ENCODE peak calls at places on chromosomes 11 and 22, in seven cellular contexts. L is CD8-positive, alpha-beta T cell; M is T-helper 9 cell; T is adrenal gland; G is ELF-1; D is T-helper 22 cell; S is right lobe of liver. N is an unnamed sample.

GRCh38 chr11:78783846-78784245 is 209.2 kb upstream of the NARS2 start:
- DNase-seq in G (no peak), S (no peak), M (no peak), L (no peak), T (no peak), D (no peak), N (no peak)

GRCh38 chr22:25197335-25197734 is 2.3 kb upstream of the CRYBB3 start:
- DNase-seq in G (no peak), M (no peak), T (no peak), S (no peak), D (no peak), L (no peak), N (no peak)

GRCh38 chr22:31820655-31821054 is 66.8 kb downstream of the DEPDC5 start:
- DNase-seq in D (no peak), G (no peak), L (no peak), M (no peak), T (no peak), S (no peak), N (no peak)

GRCh38 chr22:34814260-34814659 is 251.7 kb upstream of the ISX start:
- DNase-seq in M (no peak), L (no peak), T (no peak), G (no peak), S (no peak), D (no peak), N (no peak)

GRCh38 chr11:67489860-67490726 is 7.3 kb downstream of the AIP start:
- DNase-seq in L (no peak), S (no peak), M (no peak), T (no peak), G (no peak), D (no peak), N (no peak)

GRCh38 chr22:28019881-28020861 is 101.1 kb upstream of the PITPNB start:
- DNase-seq in L (peak), S (peak), G (peak), M (peak), D (peak), T (peak), N (peak)

GRCh38 chr11:34585870-34586654 is 34.8 kb upstream of the EHF start:
- DNase-seq in T (no peak), M (no peak), D (no peak), S (no peak), L (no peak), G (no peak), N (no peak)

GRCh38 chr22:41564563-41564962 is 3.8 kb downstream of the CSDC2 start:
- DNase-seq in D (no peak), S (no peak), T (peak), G (no peak), L (no peak), M (no peak), N (no peak)

GRCh38 chr22:33842421-33843094 is 77.7 kb downstream of the LARGE1 start:
- DNase-seq in G (no peak), M (no peak), S (no peak), D (no peak), L (no peak), T (no peak), N (no peak)

GRCh38 chr11:21229224-21229623 is 559.8 kb downstream of the NELL1 start:
- DNase-seq in T (no peak), L (no peak), G (no peak), D (no peak), M (no peak), S (no peak), N (no peak)